ENCODE peak calls at places on chromosomes 12 and 14, in five cellular contexts. N, R, Y, K and L are unnamed samples. For H3K36me3, the result is how much of the 10 kb centered on the place peaks cover.

GRCh38 chr12:120538281-120539156 is 4.4 kb downstream of the RNF10 start:
- DNase-seq in Y (no peak), N (peak), K (peak), R (peak), L (peak)

GRCh38 chr12:56574210-56574609 is 52.6 kb downstream of the RBMS2 start:
- DNase-seq in K (no peak), R (peak), N (peak), Y (no peak), L (no peak)

GRCh38 chr12:121026274-121027045 is 10.2 kb upstream of the C12orf43 start:
- DNase-seq in K (no peak), Y (no peak), N (no peak), R (no peak), L (no peak)

GRCh38 chr12:80567391-80567790 is 123.4 kb downstream of the PTPRQ start:
- DNase-seq in Y (no peak), N (no peak), K (no peak), R (no peak), L (no peak)

GRCh38 chr14:23622990-23623389 is 13.2 kb upstream of the DHRS2 start:
- DNase-seq in K (no peak), N (no peak), R (no peak), Y (no peak), L (no peak)

GRCh38 chr14:102774391-102775153 is 2.7 kb upstream of the TRAF3 start:
- DNase-seq in K (peak), Y (peak), R (peak), N (peak), L (peak)

GRCh38 chr12:131436922-131437705 is 273.8 kb upstream of the SFSWAP start:
- DNase-seq in K (no peak), R (no peak), N (no peak), Y (no peak), L (peak)

GRCh38 chr12:45914090-45914489 is 76.3 kb downstream of the SCAF11 start:
- DNase-seq in N (peak), K (no peak), R (peak), Y (no peak), L (peak)

GRCh38 chr12:59834659-59835474 is 239.0 kb downstream of the SLC16A7 start:
- DNase-seq in Y (no peak), K (no peak), N (peak), R (peak), L (no peak)

GRCh38 chr12:71846322-71846940 is 6.9 kb downstream of the TBC1D15 start:
- DNase-seq in N (peak), K (no peak), R (peak), Y (no peak), L (peak)

GRCh38 chr12:123989168-123989567 is 16.2 kb downstream of the ZNF664 start:
- DNase-seq in N (no peak), Y (no peak), R (no peak), K (no peak), L (no peak)

GRCh38 chr12:46933947-46934346 is 108.2 kb upstream of the SLC38A4 start:
- DNase-seq in N (peak), K (no peak), Y (no peak), R (peak), L (peak)

GRCh38 chr12:75751769-75752471 is 240.5 kb upstream of the KRR1 start:
- DNase-seq in Y (no peak), R (no peak), K (no peak), N (peak), L (no peak)

GRCh38 chr14:23141706-23142467 is 22.8 kb upstream of the CEBPE start:
- DNase-seq in Y (no peak), R (peak), N (peak), K (peak), L (no peak)

GRCh38 chr14:102697125-102697900 is 79.9 kb upstream of the TRAF3 start:
- DNase-seq in Y (no peak), K (no peak), N (no peak), R (no peak), L (no peak)

GRCh38 chr14:21255385-21256101 is 13.7 kb downstream of the HNRNPC start:
- DNase-seq in R (no peak), K (no peak), N (no peak), Y (no peak), L (no peak)
- H3K36me3 ChIP-seq in R (half or more), K (under half), N (half or more), Y (half or more), L (half or more)

GRCh38 chr12:12008232-12008850 is 62.4 kb upstream of the BCL2L14 start:
- DNase-seq in Y (no peak), K (no peak), N (no peak), R (peak), L (no peak)

GRCh38 chr12:12008931-12009611 is 61.7 kb upstream of the BCL2L14 start:
- DNase-seq in Y (peak), N (peak), R (peak), K (no peak), L (peak)

GRCh38 chr12:12007001-12007712 is 63.6 kb upstream of the BCL2L14 start:
- DNase-seq in Y (no peak), K (no peak), N (peak), R (no peak), L (peak)

GRCh38 chr12:12010277-12011031 is 60.3 kb upstream of the BCL2L14 start:
- DNase-seq in K (peak), Y (peak), N (peak), R (peak), L (peak)

GRCh38 chr12:12007713-12008231 is 63.0 kb upstream of the BCL2L14 start:
- DNase-seq in N (no peak), Y (no peak), K (no peak), R (no peak), L (no peak)
- H3K27ac ChIP-seq in N (peak), Y (peak), K (no peak), R (no peak), L (peak)

GRCh38 chr12:109967383-109968031 is 28.7 kb downstream of the GIT2 start:
- DNase-seq in K (no peak), Y (no peak), R (peak), N (no peak), L (no peak)

GRCh38 chr12:109968801-109969200 is 27.4 kb downstream of the GIT2 start:
- DNase-seq in N (no peak), K (no peak), Y (no peak), R (no peak), L (no peak)

GRCh38 chr12:109968032-109968420 is 28.1 kb downstream of the GIT2 start:
- DNase-seq in N (no peak), R (no peak), K (no peak), Y (no peak), L (no peak)

GRCh38 chr12:109972821-109973220 is 23.3 kb downstream of the GIT2 start:
- DNase-seq in R (no peak), Y (no peak), N (no peak), K (no peak), L (no peak)
- H3K36me3 ChIP-seq in R (under half), Y (under half), N (under half), K (under half), L (half or more)

GRCh38 chr12:63944036-63944579 is 99.6 kb downstream of the SRGAP1 start:
- DNase-seq in K (no peak), R (no peak), Y (no peak), N (no peak), L (no peak)
- H3K27ac ChIP-seq in K (no peak), R (peak), Y (no peak), N (no peak), L (no peak)